ENCODE peak calls at places on chromosomes 1 and 21, in seven cellular contexts. O is HFF-Myc, R is tibial nerve, C is fibroblast of lung, M is foreskin fibroblast, W is GM13977, U is cardiac muscle cell. Z is an unnamed sample.

GRCh38 chr1:171486048-171486519 is 754 bp downstream of the PRRC2C start:
- DNase-seq in O (peak), R (no peak), C (peak), M (peak), W (peak), U (peak), Z (peak)

GRCh38 chr21:18298228-18298627 is 53.6 kb downstream of the CHODL start:
- DNase-seq in O (no peak), R (no peak), C (no peak), M (no peak), W (no peak), U (no peak), Z (no peak)

GRCh38 chr21:45979141-45979631 is 2.4 kb upstream of the COL6A1 start:
- DNase-seq in O (no peak), R (no peak), C (no peak), M (no peak), W (no peak), U (no peak), Z (no peak)

GRCh38 chr1:236786453-236786852 is 8.6 kb upstream of the MTR start:
- DNase-seq in O (no peak), R (no peak), C (no peak), M (no peak), W (no peak), U (no peak), Z (no peak)

GRCh38 chr1:206727981-206728380 is 42.6 kb upstream of the IL19 start:
- DNase-seq in O (no peak), R (no peak), C (no peak), M (no peak), W (no peak), U (no peak), Z (no peak)

GRCh38 chr1:216742625-216743024 is 19.4 kb upstream of the ESRRG start:
- DNase-seq in O (no peak), R (no peak), C (peak), M (no peak), W (no peak), U (peak), Z (no peak)

GRCh38 chr1:211236633-211237321 is 22.4 kb upstream of the RCOR3 start:
- DNase-seq in O (no peak), R (no peak), C (no peak), M (no peak), W (no peak), U (peak), Z (no peak)

GRCh38 chr1:235955777-235956176 is 89.1 kb upstream of the LYST start:
- DNase-seq in O (no peak), R (no peak), C (no peak), M (no peak), W (no peak), U (no peak), Z (no peak)

GRCh38 chr1:223393275-223394214 is at the start of gene CCDC185:
- DNase-seq in O (no peak), R (no peak), C (no peak), M (no peak), W (no peak), U (no peak), Z (no peak)

GRCh38 chr1:219085082-219085481 is 88.6 kb upstream of the LYPLAL1 start:
- DNase-seq in O (peak), R (no peak), C (peak), M (peak), W (no peak), U (peak), Z (peak)

GRCh38 chr1:17636612-17637011 is 97.1 kb downstream of the ARHGEF10L start:
- DNase-seq in O (no peak), R (no peak), C (no peak), M (no peak), W (no peak), U (no peak), Z (no peak)

GRCh38 chr1:51732701-51733425 is 116.0 kb downstream of the OSBPL9 start:
- DNase-seq in O (no peak), R (no peak), C (no peak), M (no peak), W (no peak), U (no peak), Z (no peak)

GRCh38 chr21:45504516-45505415 is 37.5 kb downstream of the SLC19A1 start:
- DNase-seq in O (no peak), R (no peak), C (no peak), M (no peak), W (no peak), U (no peak), Z (no peak)

GRCh38 chr1:115090547-115090946 is 1.2 kb upstream of the TSPAN2 start:
- DNase-seq in O (no peak), R (no peak), C (peak), M (no peak), W (no peak), U (peak), Z (no peak)

GRCh38 chr1:234978397-234979291 is 150.0 kb downstream of the TOMM20 start:
- DNase-seq in O (no peak), R (no peak), C (peak), M (peak), W (peak), U (peak), Z (no peak)

GRCh38 chr1:24503003-24503751 is 541 bp downstream of the RCAN3 start:
- DNase-seq in O (no peak), R (no peak), C (no peak), M (no peak), W (no peak), U (no peak), Z (no peak)

GRCh38 chr1:227998374-227999055 is 8.3 kb upstream of the WNT3A start:
- DNase-seq in O (no peak), R (no peak), C (no peak), M (no peak), W (no peak), U (no peak), Z (no peak)

GRCh38 chr1:97348599-97349265 is 572.1 kb downstream of the DPYD start:
- DNase-seq in O (no peak), R (no peak), C (no peak), M (no peak), W (no peak), U (peak), Z (peak)

GRCh38 chr1:56466541-56466940 is 112.8 kb downstream of the PLPP3 start:
- DNase-seq in O (no peak), R (no peak), C (no peak), M (no peak), W (no peak), U (no peak), Z (no peak)

GRCh38 chr1:228500143-228500736 is 13.1 kb downstream of the RNF187 start:
- DNase-seq in O (no peak), R (no peak), C (no peak), M (no peak), W (no peak), U (no peak), Z (no peak)

GRCh38 chr1:65493792-65494191 is 73.3 kb downstream of the LEPR start:
- DNase-seq in O (peak), R (no peak), C (peak), M (peak), W (no peak), U (peak), Z (no peak)

GRCh38 chr1:11487196-11487751 is 8.3 kb downstream of the DISP3 start:
- DNase-seq in O (no peak), R (no peak), C (no peak), M (no peak), W (no peak), U (no peak), Z (no peak)

GRCh38 chr1:155776414-155776813 is 80.6 kb downstream of the GON4L start:
- DNase-seq in O (peak), R (no peak), C (peak), M (no peak), W (no peak), U (peak), Z (no peak)

GRCh38 chr1:208045410-208046252 is 134.7 kb upstream of the CD34 start:
- DNase-seq in O (no peak), R (no peak), C (no peak), M (no peak), W (no peak), U (no peak), Z (no peak)

GRCh38 chr1:208042868-208043267 is 131.9 kb upstream of the CD34 start:
- DNase-seq in O (no peak), R (no peak), C (no peak), M (no peak), W (no peak), U (no peak), Z (no peak)

GRCh38 chr1:208042041-208042615 is 131.2 kb upstream of the CD34 start:
- DNase-seq in O (no peak), R (no peak), C (no peak), M (no peak), W (no peak), U (no peak), Z (no peak)

GRCh38 chr1:208044568-208045241 is 133.8 kb upstream of the CD34 start:
- DNase-seq in O (no peak), R (no peak), C (no peak), M (no peak), W (no peak), U (no peak), Z (no peak)

GRCh38 chr1:208043690-208044089 is 132.8 kb upstream of the CD34 start:
- DNase-seq in O (no peak), R (no peak), C (no peak), M (no peak), W (no peak), U (no peak), Z (no peak)
- TF ChIP-seq CTCF in O (no peak), R (no peak), C (no peak), M (no peak), W (no peak), U (no peak), Z (no peak)

DNA sequence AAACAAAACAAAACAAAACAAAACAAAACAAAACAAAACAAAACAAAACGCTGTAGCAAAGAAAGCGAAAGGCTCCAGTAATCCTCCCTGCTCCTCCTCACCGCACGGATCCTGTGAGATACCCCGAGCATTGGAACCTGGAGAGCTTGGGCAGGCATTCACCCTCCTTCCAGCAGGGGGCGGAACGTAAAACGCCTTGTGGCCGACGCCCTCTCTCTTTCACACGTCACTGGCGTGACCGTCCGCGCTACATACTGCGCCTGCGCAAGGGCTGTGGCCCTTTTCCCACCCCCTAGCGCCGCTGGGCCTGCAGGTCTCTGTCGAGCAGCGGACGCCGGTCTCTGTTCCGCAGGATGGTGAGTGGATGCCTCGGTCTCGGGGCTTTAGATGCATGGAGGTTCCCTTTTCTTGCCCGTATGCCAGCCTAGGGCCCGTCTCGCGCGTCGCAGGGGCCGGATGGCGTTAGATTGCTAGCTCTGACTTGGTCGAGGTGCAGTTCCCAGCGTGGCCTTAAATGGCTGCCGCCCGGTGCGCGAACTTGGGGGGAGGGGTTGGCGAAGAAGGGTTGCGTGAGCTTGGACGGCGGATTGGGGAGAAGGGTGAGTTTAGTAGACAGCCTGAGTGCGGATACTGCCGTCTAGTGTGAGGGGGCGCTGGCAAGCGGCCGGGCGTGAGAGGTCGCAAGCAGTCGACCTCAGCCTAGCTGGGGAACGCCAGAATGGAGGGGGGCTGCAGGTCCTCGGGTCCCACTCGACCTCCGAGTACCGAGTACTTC is at the start of gene RPL5:
- DNase-seq in O (peak), R (peak), C (peak), M (peak), W (peak), U (peak), Z (peak)
- TF ChIP-seq CTCF in O (peak), R (peak), C (peak), M (peak), W (peak), U (peak), Z (peak)

GRCh38 chr1:117673405-117673804 is 67.6 kb downstream of the TENT5C start:
- DNase-seq in O (peak), R (no peak), C (peak), M (peak), W (no peak), U (peak), Z (peak)

GRCh38 chr1:117669572-117669971 is 63.7 kb downstream of the TENT5C start:
- DNase-seq in O (no peak), R (no peak), C (no peak), M (no peak), W (no peak), U (no peak), Z (no peak)

GRCh38 chr1:117670996-117671780 is 65.3 kb downstream of the TENT5C start:
- DNase-seq in O (no peak), R (no peak), C (no peak), M (no peak), W (no peak), U (no peak), Z (no peak)

GRCh38 chr1:117672756-117673155 is 66.9 kb downstream of the TENT5C start:
- DNase-seq in O (no peak), R (no peak), C (no peak), M (no peak), W (no peak), U (no peak), Z (no peak)

GRCh38 chr1:117671781-117672501 is 66.1 kb downstream of the TENT5C start:
- DNase-seq in O (no peak), R (peak), C (no peak), M (no peak), W (no peak), U (peak), Z (no peak)
- TF ChIP-seq CTCF in O (no peak), R (no peak), C (peak), M (no peak), W (peak), U (peak), Z (no peak)

DNA sequence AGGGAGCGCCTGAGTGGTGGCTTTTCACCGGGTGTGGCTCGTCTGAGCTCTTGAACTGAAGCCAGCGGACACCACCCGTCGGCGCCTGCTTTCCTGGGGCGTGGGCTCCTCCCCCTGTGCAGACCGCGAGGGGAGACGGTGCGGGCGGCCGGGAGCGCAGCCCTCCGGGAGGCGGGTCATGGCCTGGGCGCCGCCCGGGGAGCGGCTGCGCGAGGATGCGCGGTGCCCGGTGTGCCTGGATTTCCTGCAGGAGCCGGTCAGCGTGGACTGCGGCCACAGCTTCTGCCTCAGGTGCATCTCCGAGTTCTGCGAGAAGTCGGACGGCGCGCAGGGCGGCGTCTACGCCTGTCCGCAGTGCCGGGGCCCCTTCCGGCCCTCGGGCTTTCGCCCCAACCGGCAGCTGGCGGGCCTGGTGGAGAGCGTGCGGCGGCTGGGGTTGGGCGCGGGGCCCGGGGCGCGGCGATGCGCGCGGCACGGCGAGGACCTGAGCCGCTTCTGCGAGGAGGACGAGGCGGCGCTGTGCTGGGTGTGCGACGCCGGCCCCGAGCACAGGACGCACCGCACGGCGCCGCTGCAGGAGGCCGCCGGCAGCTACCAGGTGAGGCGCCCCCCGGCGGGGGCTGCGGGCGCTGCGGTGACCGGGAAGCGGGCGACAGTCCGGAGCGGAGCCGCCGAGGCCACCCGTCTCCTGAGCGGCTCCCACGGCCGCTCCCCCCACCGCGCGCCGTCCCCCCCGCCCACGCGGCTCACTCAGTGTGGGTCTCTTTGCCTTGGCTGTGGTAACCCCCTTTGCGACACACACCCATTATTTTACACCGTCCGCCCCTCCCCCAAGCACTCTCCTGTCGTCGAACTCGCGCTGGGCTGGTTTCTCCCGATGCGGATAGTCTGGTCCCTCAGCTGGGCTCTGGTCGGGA is at the start of gene TRIM58:
- DNase-seq in O (no peak), R (no peak), C (no peak), M (no peak), W (peak), U (no peak), Z (no peak)
- TF ChIP-seq CTCF in O (no peak), R (no peak), C (no peak), M (no peak), W (peak), U (no peak), Z (no peak)

DNA sequence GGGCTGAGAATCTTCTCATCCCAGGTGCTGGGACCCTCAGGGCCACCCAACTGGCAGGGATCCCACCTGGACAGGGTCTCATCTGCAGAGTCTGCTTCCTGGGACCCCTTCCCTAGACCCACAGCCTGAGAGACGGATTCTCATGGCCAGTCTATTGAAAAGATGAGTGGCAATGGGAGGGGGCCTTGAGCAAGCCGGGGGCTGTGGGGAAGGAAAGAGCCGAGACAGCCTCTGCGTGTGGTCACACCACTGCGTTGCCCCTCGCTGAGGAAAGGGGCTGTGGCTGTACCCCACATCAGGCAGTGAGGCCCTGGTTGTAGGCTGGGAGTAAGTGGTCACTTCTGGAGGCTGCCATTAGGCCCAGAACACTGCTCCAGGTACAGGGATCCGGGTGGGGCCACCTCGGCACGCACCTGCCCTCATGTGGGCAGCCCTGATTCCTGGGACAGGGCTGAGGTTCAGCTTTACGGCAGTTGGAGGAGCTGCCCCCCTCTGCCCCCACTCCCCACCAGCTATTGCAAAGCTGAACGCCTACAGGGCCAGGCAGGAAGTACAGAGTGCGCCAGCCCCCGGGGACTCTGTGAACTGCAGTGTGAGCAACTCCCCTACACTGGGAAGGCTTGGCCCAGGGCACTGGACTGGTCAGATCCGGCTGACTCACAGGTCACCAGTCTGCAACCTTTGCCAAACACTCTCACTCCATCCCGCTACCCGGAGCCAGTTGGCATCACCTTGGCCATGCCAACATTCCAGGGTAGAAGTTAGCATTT is 106.9 kb downstream of the RIPK4 start:
- DNase-seq in O (no peak), R (peak), C (peak), M (no peak), W (no peak), U (peak), Z (no peak)
- TF ChIP-seq CTCF in O (no peak), R (no peak), C (no peak), M (no peak), W (no peak), U (peak), Z (no peak)

DNA sequence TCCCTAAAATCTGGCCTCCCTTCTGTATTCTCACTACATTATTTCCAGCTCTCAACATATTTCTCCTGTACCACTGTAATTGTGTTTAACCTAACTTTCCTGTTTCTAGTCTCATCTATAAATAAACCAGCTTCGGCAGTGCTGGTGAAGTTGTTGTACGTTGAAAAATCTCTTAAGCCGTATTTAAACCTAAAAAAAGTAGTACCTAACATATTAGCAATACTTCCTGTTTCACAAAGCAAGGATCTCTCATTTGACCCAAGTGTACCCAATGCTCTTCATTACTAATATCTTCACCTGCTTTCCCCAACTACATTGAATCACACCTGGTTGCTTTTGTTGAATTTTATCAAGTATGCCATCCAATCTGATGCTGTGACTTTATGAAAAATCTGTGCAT is 42.2 kb upstream of the RGS21 start:
- DNase-seq in O (no peak), R (no peak), C (no peak), M (no peak), W (no peak), U (no peak), Z (no peak)
- TF ChIP-seq CTCF in O (no peak), R (no peak), C (no peak), M (no peak), W (no peak), U (no peak), Z (no peak)